ENCODE peak calls at places on chromosomes 3 and 15, in four cellular contexts. N, I, Q and P are unnamed samples.

GRCh38 chr3:114706591-114707224 is 412.9 kb downstream of the TIGIT start:
- DNase-seq in N (peak; percentile 97), Q (peak; percentile 39), I (peak; percentile 59), P (peak; percentile 96)

GRCh38 chr15:34795267-34796081 is at the start of gene ACTC1:
- DNase-seq in N (peak; percentile 50), I (peak; percentile 39), Q (peak; percentile 55), P (peak; percentile 54)

GRCh38 chr3:53023072-53023823 is 22.6 kb downstream of the SFMBT1 start:
- DNase-seq in I (no peak), N (no peak), Q (peak; percentile 14), P (no peak)

GRCh38 chr3:122996038-122996580 is 31.5 kb downstream of the SEMA5B start:
- DNase-seq in Q (no peak), I (no peak), N (no peak), P (no peak)

GRCh38 chr3:98532709-98533571 is 1.2 kb downstream of the GPR15 start:
- DNase-seq in N (no peak), Q (no peak), I (no peak), P (no peak)

GRCh38 chr15:53644681-53645080 is 114.8 kb downstream of the WDR72 start:
- DNase-seq in Q (no peak), I (no peak), N (no peak), P (no peak)

GRCh38 chr3:150925751-150926201 is 20.5 kb upstream of the MINDY4B start:
- DNase-seq in Q (peak; percentile 27), I (no peak), N (peak; percentile 19), P (peak; percentile 67)

GRCh38 chr15:57319226-57319918 is 56.9 kb upstream of the CGNL1 start:
- DNase-seq in I (no peak), Q (no peak), N (no peak), P (no peak)

GRCh38 chr3:58388550-58389061 is 45.0 kb downstream of the PDHB start:
- DNase-seq in Q (peak; percentile 67), N (no peak), I (no peak), P (no peak)

GRCh38 chr3:172317984-172318383 is 130.3 kb downstream of the GHSR start:
- DNase-seq in Q (peak; percentile 94), I (peak; percentile 86), N (peak; percentile 92), P (peak; percentile 84)

GRCh38 chr3:42755681-42756578 is 17.1 kb downstream of the CCDC13 start:
- DNase-seq in N (peak; percentile 14), Q (peak; percentile 49), I (peak; percentile 22), P (peak; percentile 27)

GRCh38 chr3:71582612-71583568 is 638 bp downstream of the FOXP1 start:
- DNase-seq in Q (peak; percentile 71), I (peak; percentile 60), N (peak; percentile 51), P (peak; percentile 56)

GRCh38 chr3:187836848-187837770 is 91.8 kb upstream of the BCL6 start:
- DNase-seq in Q (peak; percentile 15), N (no peak), I (no peak), P (no peak)

GRCh38 chr15:66498501-66499386 is 1.2 kb upstream of the SNAPC5 start:
- DNase-seq in I (no peak), N (no peak), Q (peak; percentile 59), P (no peak)

GRCh38 chr15:51861557-51862350 is 32.3 kb downstream of the TMOD3 start:
- DNase-seq in Q (no peak), I (no peak), N (no peak), P (peak; percentile 73)

GRCh38 chr3:23945903-23946751 is 1.0 kb downstream of the NR1D2 start:
- DNase-seq in Q (peak; percentile 99), N (peak; percentile 96), I (peak; percentile 93), P (peak; percentile 95)

GRCh38 chr3:72017935-72018334 is 233.0 kb upstream of the PROK2 start:
- DNase-seq in Q (no peak), N (no peak), I (no peak), P (no peak)

GRCh38 chr15:61946778-61947177 is 113.5 kb downstream of the VPS13C start:
- DNase-seq in Q (peak; percentile 9), N (no peak), I (no peak), P (peak; percentile 26)

GRCh38 chr3:14834807-14835466 is 16.2 kb downstream of the FGD5 start:
- DNase-seq in Q (no peak), N (no peak), I (no peak), P (no peak)

GRCh38 chr3:60431599-60431958 is 819.7 kb downstream of the FHIT start:
- DNase-seq in N (no peak), I (peak; percentile 22), Q (peak; percentile 42), P (peak; percentile 2)

GRCh38 chr15:100531823-100532222 is 3.1 kb upstream of the CERS3 start:
- DNase-seq in Q (no peak), N (no peak), I (no peak), P (no peak)

GRCh38 chr3:21938267-21938681 is 187.3 kb upstream of the ZNF385D start:
- DNase-seq in N (no peak), I (no peak), Q (no peak), P (no peak)

GRCh38 chr3:141388823-141389617 is 20.7 kb downstream of the ZBTB38 start:
- DNase-seq in I (no peak), N (no peak), Q (peak; percentile 53), P (no peak)

GRCh38 chr3:13451301-13451673 is 28.8 kb upstream of the HDAC11 start:
- DNase-seq in Q (no peak), I (peak; percentile 14), N (peak; percentile 68), P (peak; percentile 67)

GRCh38 chr3:175127075-175127662 is 268.0 kb downstream of the NAALADL2 start:
- DNase-seq in N (no peak), Q (no peak), I (no peak), P (no peak)

DNA sequence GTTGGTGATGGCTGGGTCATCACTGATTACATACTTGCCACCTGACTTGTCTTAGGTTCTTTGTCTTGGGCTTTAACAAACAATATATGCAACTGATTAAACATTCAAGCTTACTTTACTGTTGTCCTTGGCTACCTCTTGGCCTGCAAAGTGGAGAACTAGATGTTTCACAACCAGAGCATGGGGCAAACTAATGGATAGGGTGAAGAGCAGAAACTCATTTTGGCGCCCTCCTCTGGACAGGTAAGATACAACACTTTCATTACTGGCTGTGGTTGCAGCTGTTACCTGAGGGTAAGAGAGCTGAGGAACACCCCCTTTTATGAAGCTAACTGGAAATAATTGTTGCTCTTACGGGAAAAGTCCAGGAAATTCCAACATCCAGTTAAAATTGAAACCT is 262.1 kb downstream of the NAALADL2 start:
- DNase-seq in N (peak; percentile 41), Q (no peak), I (no peak), P (peak; percentile 62)
- TF ChIP-seq CTCF in N (peak; percentile 63), Q (peak; percentile 20), I (peak; percentile 52), P (peak; percentile 70)

GRCh38 chr15:32933241-32933640 is 215.4 kb downstream of the GREM1 start:
- DNase-seq in Q (peak; percentile 15), I (no peak), N (no peak), P (no peak)

GRCh38 chr15:32936283-32936918 is 218.6 kb downstream of the GREM1 start:
- DNase-seq in N (peak; percentile 11), I (peak; percentile 50), Q (peak; percentile 86), P (peak; percentile 51)

GRCh38 chr15:32935139-32935538 is 217.3 kb downstream of the GREM1 start:
- DNase-seq in Q (no peak), N (no peak), I (no peak), P (no peak)
- H3K4me3 ChIP-seq in Q (no peak overlapping the region), N (no peak overlapping the region), I (no peak overlapping the region), P (no peak overlapping the region)

GRCh38 chr15:77619883-77620282 is 12.8 kb downstream of the LINGO1 start:
- DNase-seq in N (no peak), I (no peak), Q (no peak), P (no peak)

GRCh38 chr15:77615472-77615871 is 17.2 kb downstream of the LINGO1 start:
- DNase-seq in Q (no peak), N (no peak), I (no peak), P (no peak)

GRCh38 chr15:77616072-77616471 is 16.6 kb downstream of the LINGO1 start:
- DNase-seq in I (no peak), N (no peak), Q (no peak), P (no peak)

GRCh38 chr15:77620297-77620696 is 12.4 kb downstream of the LINGO1 start:
- DNase-seq in Q (no peak), N (no peak), I (no peak), P (no peak)

GRCh38 chr15:77617507-77618285 is 15.0 kb downstream of the LINGO1 start:
- DNase-seq in I (no peak), N (peak; percentile 27), Q (no peak), P (peak; percentile 36)
- TF ChIP-seq CTCF in I (peak; percentile 64), N (peak; percentile 40), Q (peak; percentile 45), P (peak; percentile 57)

GRCh38 chr15:80507638-80508316 is 103.6 kb downstream of the ARNT2 start:
- DNase-seq in Q (peak; percentile 97), N (no peak), I (peak; percentile 26), P (peak; percentile 5)
- H3K4me3 ChIP-seq in Q (no peak overlapping the region), N (no peak overlapping the region), I (no peak overlapping the region), P (no peak overlapping the region)

DNA sequence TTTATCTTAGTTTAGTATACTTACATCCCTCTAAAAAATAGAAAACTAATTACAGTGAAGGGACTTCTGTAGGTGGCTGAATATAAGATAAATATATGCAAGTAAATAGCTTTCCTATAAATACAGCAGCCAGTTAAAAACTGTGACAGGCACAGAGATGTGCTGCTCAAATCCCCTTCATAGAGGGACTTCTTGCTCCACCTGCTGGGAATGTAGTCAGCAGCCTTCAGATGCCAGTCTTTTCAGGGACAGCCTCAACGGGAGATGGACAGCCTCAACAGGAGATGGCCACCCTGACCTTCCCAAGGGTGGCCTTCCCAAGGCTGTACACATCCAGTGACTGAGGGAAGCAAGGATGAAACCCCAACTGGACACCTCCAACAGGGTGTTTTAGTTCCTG is 15.7 kb upstream of the PRR23E start:
- DNase-seq in N (no peak), I (no peak), Q (peak; percentile 3), P (peak; percentile 30)
- TF ChIP-seq CTCF in N (no peak), I (no peak), Q (no peak), P (peak; percentile 39)

GRCh38 chr3:27542469-27542868 is 58.3 kb upstream of the SLC4A7 start:
- DNase-seq in N (no peak), Q (no peak), I (no peak), P (no peak)

GRCh38 chr3:27544372-27544865 is 60.2 kb upstream of the SLC4A7 start:
- DNase-seq in Q (peak; percentile 79), N (peak; percentile 83), I (no peak), P (peak; percentile 78)

GRCh38 chr3:27545061-27545460 is 60.9 kb upstream of the SLC4A7 start:
- DNase-seq in Q (no peak), N (peak; percentile 40), I (no peak), P (peak; percentile 18)
- H3K4me3 ChIP-seq in Q (no peak overlapping the region), N (no peak overlapping the region), I (no peak overlapping the region), P (no peak overlapping the region)

GRCh38 chr15:49991587-49991986 is 127.4 kb downstream of the ATP8B4 start:
- DNase-seq in Q (no peak), N (no peak), I (no peak), P (no peak)
- TF ChIP-seq CTCF in Q (no peak), N (no peak), I (no peak), P (no peak)

DNA sequence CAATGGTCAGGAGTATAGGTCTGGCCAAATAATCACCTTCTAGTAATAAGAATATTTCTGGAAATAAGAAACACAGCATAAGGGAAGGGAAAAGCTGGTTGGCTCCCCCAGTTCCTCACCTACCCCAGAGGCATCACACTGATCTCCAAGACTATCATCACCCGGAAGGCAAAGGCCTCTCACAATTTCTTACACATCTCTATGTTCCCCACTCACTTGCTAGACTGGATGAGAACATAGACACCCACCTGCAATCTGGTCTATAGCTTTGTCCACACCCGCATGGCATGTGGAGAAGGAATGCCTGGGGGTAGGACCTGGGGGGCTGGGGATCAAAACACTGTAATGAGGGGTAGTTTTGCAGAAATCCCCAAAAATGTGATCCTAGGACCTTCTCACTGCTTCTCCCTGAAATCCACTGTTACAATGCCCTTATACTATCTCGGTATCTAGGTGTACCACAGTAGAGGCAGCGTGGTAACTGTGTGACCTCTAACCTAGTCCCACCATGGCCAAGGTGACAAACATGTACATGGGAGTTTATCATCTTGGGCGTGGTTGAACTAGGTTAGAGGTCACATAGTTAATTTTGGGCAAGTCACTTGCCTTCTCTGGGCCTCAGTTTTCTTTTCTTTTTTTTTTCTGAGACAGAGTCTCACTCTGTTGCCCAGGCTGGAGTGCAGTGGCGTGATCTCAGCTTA is 29.5 kb upstream of the NRROS start:
- DNase-seq in I (no peak), Q (no peak), N (no peak), P (no peak)
- H3K4me3 ChIP-seq in I (no peak overlapping the region), Q (no peak overlapping the region), N (no peak overlapping the region), P (no peak overlapping the region)